ENCODE peak calls at places on chromosomes 7 and 10, in seven cellular contexts. U is GM06990, A is heart left ventricle, L is PC-9, N is GM23248, R is neural progenitor cell, O is pancreas. S is an unnamed sample. For H3K27me3 and H3K36me3, the result is how much of the 10 kb centered on the place peaks cover.

GRCh38 chr10:52864459-52865106 is 92.0 kb upstream of the MBL2 start:
- DNase-seq in U (no peak), A (peak), O (no peak), N (peak), L (peak), R (peak), S (peak)

GRCh38 chr7:31007634-31008033 is 43.9 kb downstream of the GHRHR start:
- DNase-seq in L (no peak), O (no peak), N (no peak), R (no peak), A (no peak), U (no peak), S (no peak)

GRCh38 chr10:131972474-131973071 is 9.2 kb downstream of the BNIP3 start:
- DNase-seq in R (no peak), O (no peak), A (peak), U (no peak), N (no peak), L (no peak), S (no peak)

GRCh38 chr10:90138844-90139243 is 437.5 kb downstream of the KIF20B start:
- DNase-seq in O (no peak), A (no peak), R (peak), L (no peak), U (no peak), N (no peak), S (peak)

GRCh38 chr10:19904202-19904661 is 88.0 kb downstream of the PLXDC2 start:
- DNase-seq in A (no peak), R (no peak), U (no peak), L (no peak), N (peak), O (no peak), S (no peak)

GRCh38 chr7:22292519-22292918 is 64.4 kb downstream of the RAPGEF5 start:
- DNase-seq in A (no peak), N (no peak), R (peak), L (no peak), U (no peak), O (no peak), S (no peak)

GRCh38 chr10:70381491-70382421 is 669 bp downstream of the LRRC20 start:
- DNase-seq in N (peak), U (no peak), R (peak), L (no peak), A (peak), O (no peak), S (peak)

GRCh38 chr7:105648561-105649401 is 67.5 kb upstream of the EFCAB10 start:
- DNase-seq in O (peak), L (peak), R (peak), N (peak), A (no peak), U (no peak), S (no peak)

GRCh38 chr7:39688611-39689485 is 65.5 kb downstream of the RALA start:
- DNase-seq in R (no peak), N (peak), O (no peak), A (no peak), L (no peak), U (no peak), S (no peak)

GRCh38 chr10:26574783-26575182 is 122.7 kb upstream of the PDSS1 start:
- DNase-seq in U (peak), N (no peak), O (no peak), L (no peak), R (no peak), A (no peak), S (no peak)

GRCh38 chr7:78638364-78638763 is 815.1 kb downstream of the MAGI2 start:
- DNase-seq in L (no peak), O (no peak), R (no peak), N (peak), U (no peak), A (no peak), S (no peak)

GRCh38 chr7:47720907-47721244 is 139.0 kb upstream of the TNS3 start:
- DNase-seq in L (no peak), N (no peak), O (no peak), A (no peak), R (no peak), U (no peak), S (no peak)

GRCh38 chr7:119452401-119452800 is 820.6 kb upstream of the KCND2 start:
- DNase-seq in U (no peak), N (no peak), O (no peak), R (no peak), L (peak), A (no peak), S (no peak)

GRCh38 chr7:105982388-105982787 is 19.3 kb downstream of the CDHR3 start:
- DNase-seq in N (no peak), A (no peak), R (no peak), O (no peak), L (no peak), U (no peak), S (no peak)

GRCh38 chr7:137904826-137905225 is 58.1 kb upstream of the DGKI start:
- DNase-seq in R (no peak), N (no peak), O (no peak), L (no peak), A (no peak), U (no peak), S (no peak)

GRCh38 chr7:6440381-6440780 is 7.4 kb downstream of the DAGLB start:
- DNase-seq in U (no peak), A (no peak), N (no peak), O (no peak), R (no peak), L (no peak), S (no peak)

GRCh38 chr7:23422904-23423303 is 47.4 kb downstream of the IGF2BP3 start:
- DNase-seq in A (no peak), O (no peak), L (no peak), N (no peak), U (no peak), R (no peak), S (no peak)

GRCh38 chr10:89900554-89900953 is 199.2 kb downstream of the KIF20B start:
- DNase-seq in U (no peak), A (no peak), O (no peak), N (no peak), R (no peak), L (no peak), S (no peak)

DNA sequence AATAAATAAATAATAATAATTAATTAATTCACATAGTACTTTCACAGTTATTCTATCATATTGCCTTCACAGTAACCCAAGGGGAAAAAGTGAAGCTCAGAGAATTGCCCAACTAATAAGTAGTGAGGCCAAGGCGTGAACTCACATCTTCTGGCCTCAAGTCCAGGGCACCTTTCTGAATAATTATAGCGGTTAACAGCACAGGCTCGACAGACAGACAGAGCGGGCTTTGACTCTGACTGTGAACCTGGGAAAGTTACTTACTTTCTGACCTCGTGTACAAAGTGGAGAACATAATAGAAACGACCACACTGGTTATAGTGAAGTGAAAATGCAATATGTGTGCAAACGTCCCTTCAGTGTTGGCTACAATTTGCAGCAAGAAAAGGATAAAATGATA is 5.7 kb upstream of the SMKR1 start:
- DNase-seq in O (no peak), N (no peak), A (no peak), R (no peak), L (no peak), U (no peak), S (no peak)
- H3K4me3 ChIP-seq in O (no peak), N (no peak), A (no peak), R (no peak), L (no peak), U (no peak), S (no peak)

DNA sequence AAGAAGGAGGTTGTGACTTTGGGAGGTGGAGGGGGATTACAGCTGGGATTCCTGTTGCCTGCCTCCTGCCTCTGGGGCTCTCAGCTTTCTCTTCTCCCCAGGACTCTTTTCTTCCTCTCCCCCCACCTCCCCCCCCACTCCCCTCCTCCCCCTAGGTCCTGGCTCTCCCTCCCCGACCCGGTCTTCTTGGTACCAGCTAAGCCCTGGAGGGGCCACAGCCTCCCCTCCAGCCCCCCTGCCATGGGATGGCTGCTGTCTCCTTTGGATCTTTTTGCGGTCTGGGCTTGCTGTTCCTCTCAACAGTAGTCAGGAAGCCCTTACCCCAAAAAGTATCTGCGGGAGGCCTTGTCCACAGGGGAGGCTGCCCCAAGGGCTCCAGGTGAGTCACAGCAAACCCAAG is 33.5 kb upstream of the LEP start:
- DNase-seq in N (no peak), U (no peak), L (no peak), R (no peak), O (no peak), A (no peak), S (peak)
- H3K27me3 ChIP-seq in N (under half), U (under half), L (under half), R (half or more), O (under half), A (half or more), S (under half)

GRCh38 chr10:99875473-99875872 is 93.0 kb downstream of the ABCC2 start:
- DNase-seq in L (no peak), O (no peak), U (no peak), R (no peak), N (no peak), A (no peak), S (no peak)
- H3K36me3 ChIP-seq in L (under half), O (under half), U (under half), R (under half), N (under half), A (under half), S (under half)

DNA sequence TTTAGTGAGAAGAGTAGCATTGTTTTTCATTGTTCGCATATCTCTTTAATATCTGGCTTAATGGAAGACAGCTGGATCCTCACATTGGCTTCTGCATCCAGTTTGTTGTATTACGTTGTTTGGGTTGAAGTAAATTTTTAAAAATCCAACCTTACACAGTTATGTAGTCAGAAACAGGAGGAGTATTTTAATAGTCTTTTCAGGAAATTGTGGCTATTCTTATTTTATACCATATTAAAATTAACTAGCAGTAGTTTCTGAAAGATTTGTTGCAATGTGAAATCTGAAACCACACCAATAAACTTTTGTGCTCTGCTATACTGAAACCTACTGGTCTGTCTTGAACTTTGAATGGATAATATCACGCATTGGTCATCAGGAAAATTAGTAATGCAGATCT is 27.9 kb downstream of the MYPN start:
- DNase-seq in U (no peak), N (peak), A (no peak), O (no peak), L (no peak), R (no peak), S (no peak)
- H3K4me3 ChIP-seq in U (no peak), N (peak), A (no peak), O (no peak), L (no peak), R (no peak), S (no peak)

DNA sequence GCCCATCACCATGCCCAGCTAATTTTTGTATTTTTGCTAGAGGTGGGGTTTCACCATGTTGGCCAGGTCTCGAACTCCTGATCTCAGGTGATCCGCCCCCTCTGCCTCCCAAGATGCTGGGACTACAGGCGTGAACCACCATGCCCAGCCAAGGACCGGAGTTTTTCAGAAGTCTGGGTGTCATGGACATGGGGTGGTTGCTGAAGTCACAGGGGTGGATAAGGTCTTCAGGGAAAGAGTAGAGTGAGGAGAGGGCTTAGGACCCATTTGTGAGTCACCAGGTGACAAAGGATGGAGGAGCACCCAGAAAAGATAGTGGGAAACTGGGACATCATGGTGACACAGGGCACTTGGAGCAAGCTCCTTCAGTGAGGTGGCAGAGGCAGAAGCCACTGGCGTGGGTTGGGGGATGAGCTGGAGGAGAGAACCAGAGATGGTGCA is 2.8 kb upstream of the GPRIN2 start:
- DNase-seq in R (no peak), N (no peak), A (no peak), L (no peak), U (no peak), O (peak), S (no peak)
- H3K27me3 ChIP-seq in R (half or more), N (half or more), A (half or more), L (under half), U (under half), O (under half), S (under half)

GRCh38 chr10:125766511-125766910 is 9.1 kb downstream of the MMP21 start:
- DNase-seq in U (no peak), A (no peak), L (no peak), N (no peak), O (no peak), R (no peak), S (no peak)

GRCh38 chr10:125765835-125766234 is 9.8 kb downstream of the MMP21 start:
- DNase-seq in R (no peak), O (no peak), A (no peak), N (no peak), U (no peak), L (no peak), S (no peak)

GRCh38 chr10:125761961-125762360 is 13.7 kb downstream of the MMP21 start:
- DNase-seq in O (no peak), N (no peak), R (peak), L (no peak), U (no peak), A (no peak), S (peak)

GRCh38 chr10:125757742-125758141 is 17.9 kb downstream of the MMP21 start:
- DNase-seq in N (no peak), R (no peak), U (no peak), A (no peak), O (no peak), L (no peak), S (no peak)

GRCh38 chr10:125762692-125763648 is 12.7 kb downstream of the MMP21 start:
- DNase-seq in R (no peak), A (no peak), L (no peak), O (no peak), N (no peak), U (no peak), S (peak)
- H3K36me3 ChIP-seq in R (under half), A (half or more), L (under half), O (under half), N (under half), U (under half), S (under half)

GRCh38 chr7:76356823-76357222 is 2.0 kb downstream of the YWHAG start:
- DNase-seq in L (peak), A (no peak), N (peak), U (no peak), R (peak), O (peak), S (no peak)

GRCh38 chr7:76353744-76354143 is 5.0 kb downstream of the YWHAG start:
- DNase-seq in A (no peak), N (no peak), R (no peak), L (no peak), U (no peak), O (no peak), S (no peak)

GRCh38 chr7:76356115-76356514 is 2.7 kb downstream of the YWHAG start:
- DNase-seq in R (no peak), L (no peak), N (peak), U (no peak), A (no peak), O (no peak), S (no peak)

GRCh38 chr7:76354516-76354915 is 4.3 kb downstream of the YWHAG start:
- DNase-seq in L (no peak), N (no peak), O (no peak), R (no peak), A (no peak), U (no peak), S (no peak)

GRCh38 chr7:76354981-76355730 is 3.6 kb downstream of the YWHAG start:
- DNase-seq in O (no peak), N (no peak), U (no peak), L (no peak), R (no peak), A (no peak), S (no peak)
- H3K4me3 ChIP-seq in O (no peak), N (peak), U (no peak), L (no peak), R (peak), A (peak), S (no peak)

GRCh38 chr10:71561003-71561577 is 158.5 kb downstream of the C10orf105 start:
- DNase-seq in A (no peak), L (no peak), O (no peak), R (no peak), U (no peak), N (no peak), S (no peak)
- H3K27me3 ChIP-seq in A (under half), L (under half), O (under half), R (under half), U (under half), N (under half), S (under half)

GRCh38 chr7:152115021-152115718 is 89.7 kb downstream of the GALNT11 start:
- DNase-seq in U (no peak), L (no peak), R (no peak), O (no peak), N (no peak), A (no peak), S (no peak)
- H3K36me3 ChIP-seq in U (under half), L (under half), R (under half), O (under half), N (under half), A (half or more), S (under half)